ENCODE peak calls at places on chromosomes 3 and 15, in nine cellular contexts. Y is cardiac muscle cell, F is neural progenitor cell, E is gastrocnemius medialis, V is IMR-90, M is endothelial cell of umbilical vein, Q is dorsolateral prefrontal cortex, W is left ventricle myocardium inferior, R is MM.1S. X is an unnamed sample.

GRCh38 chr3:6806991-6807390 is 53.9 kb upstream of the GRM7 start:
- DNase-seq in R (no peak), Y (no peak), W (no peak), V (no peak), Q (no peak), E (no peak), F (no peak), M (no peak), X (no peak)

GRCh38 chr3:190326930-190327329 is 4.7 kb upstream of the CLDN1 start:
- DNase-seq in E (no peak), F (no peak), Y (no peak), M (no peak), R (no peak), W (no peak), Q (no peak), V (peak; percentile 60), X (no peak)

GRCh38 chr3:198032445-198032936 is 72.5 kb downstream of the LMLN start:
- DNase-seq in Q (no peak), M (peak; percentile 42), E (no peak), F (no peak), Y (peak; percentile 64), R (no peak), V (peak; percentile 4), W (peak; percentile 35), X (no peak)

GRCh38 chr3:71307884-71308697 is 275.4 kb downstream of the FOXP1 start:
- DNase-seq in F (no peak), W (no peak), V (peak; percentile 46), Y (no peak), Q (no peak), E (no peak), M (peak; percentile 40), R (no peak), X (no peak)

GRCh38 chr3:171380711-171381435 is 79.3 kb downstream of the TNIK start:
- DNase-seq in M (no peak), E (no peak), F (no peak), R (no peak), Y (no peak), V (no peak), Q (no peak), W (no peak), X (no peak)

GRCh38 chr15:60212536-60212935 is 185.2 kb downstream of the ANXA2 start:
- DNase-seq in R (peak; percentile 12), V (no peak), Y (no peak), Q (no peak), W (no peak), E (no peak), F (peak; percentile 27), M (no peak), X (no peak)

GRCh38 chr15:39587910-39588530 is 7.1 kb downstream of the THBS1 start:
- DNase-seq in F (no peak), W (no peak), Q (no peak), V (peak; percentile 47), E (no peak), R (no peak), M (peak; percentile 69), Y (no peak), X (no peak)

GRCh38 chr3:159185443-159186050 is 383.7 kb downstream of the MFSD1 start:
- DNase-seq in V (no peak), Q (no peak), F (no peak), M (no peak), Y (no peak), R (peak; percentile 43), W (no peak), E (no peak), X (no peak)

GRCh38 chr3:125051715-125052581 is 3.8 kb downstream of the HEG1 start:
- DNase-seq in Q (peak; percentile 14), E (peak; percentile 72), W (peak; percentile 70), F (peak; percentile 66), V (peak; percentile 91), Y (peak; percentile 67), M (peak; percentile 88), R (no peak), X (peak; percentile 96)

GRCh38 chr3:44326035-44326434 is 12.5 kb upstream of the TCAIM start:
- DNase-seq in M (peak; percentile 12), E (no peak), W (no peak), F (no peak), R (no peak), Q (no peak), V (peak; percentile 55), Y (no peak), X (no peak)

GRCh38 chr3:129954509-129954908 is 20.0 kb upstream of the TRH start:
- DNase-seq in R (no peak), Q (no peak), W (no peak), E (no peak), V (no peak), F (no peak), Y (no peak), M (no peak), X (no peak)

GRCh38 chr15:35740761-35741160 is 194.8 kb upstream of the DPH6 start:
- DNase-seq in W (no peak), V (peak; percentile 89), M (peak; percentile 36), R (no peak), Q (no peak), F (no peak), Y (no peak), E (no peak), X (no peak)

GRCh38 chr3:58151637-58152036 is 59.1 kb downstream of the DNASE1L3 start:
- DNase-seq in Q (peak; percentile 80), W (peak; percentile 80), E (no peak), R (no peak), F (no peak), M (no peak), V (no peak), Y (no peak), X (no peak)

GRCh38 chr3:113304856-113305540 is 93.6 kb downstream of the BOC start:
- DNase-seq in R (no peak), E (no peak), M (no peak), W (no peak), Q (no peak), Y (no peak), V (peak; percentile 5), F (peak; percentile 61), X (no peak)

GRCh38 chr15:75177360-75178071 is 24.2 kb upstream of the C15orf39 start:
- DNase-seq in W (no peak), V (no peak), R (peak; percentile 47), Q (no peak), Y (no peak), F (no peak), M (no peak), E (no peak), X (no peak)

GRCh38 chr3:177379045-177379444 is 181.8 kb upstream of the TBL1XR1 start:
- DNase-seq in W (no peak), R (peak; percentile 55), M (no peak), V (no peak), Q (no peak), E (peak; percentile 41), F (no peak), Y (no peak), X (no peak)
- TF ChIP-seq CTCF in W (peak; percentile 39), R (peak; percentile 48), M (no peak), V (no peak), Q (no peak), E (peak; percentile 29), F (no peak), Y (no peak), X (no peak)

GRCh38 chr3:14834807-14835466 is 16.2 kb downstream of the FGD5 start:
- DNase-seq in Q (no peak), V (no peak), E (no peak), M (no peak), Y (no peak), R (no peak), W (no peak), F (no peak), X (no peak)

GRCh38 chr3:14839236-14839635 is 20.5 kb downstream of the FGD5 start:
- DNase-seq in Q (no peak), M (no peak), Y (no peak), F (peak; percentile 89), V (no peak), E (no peak), R (no peak), W (no peak), X (no peak)

GRCh38 chr3:14837188-14837587 is 18.4 kb downstream of the FGD5 start:
- DNase-seq in M (no peak), E (no peak), R (no peak), V (no peak), W (no peak), F (peak; percentile 52), Q (no peak), Y (no peak), X (no peak)

GRCh38 chr3:14836049-14836468 is 17.3 kb downstream of the FGD5 start:
- DNase-seq in M (no peak), Y (no peak), Q (no peak), E (peak; percentile 73), R (no peak), V (no peak), F (no peak), W (peak; percentile 85), X (no peak)

DNA sequence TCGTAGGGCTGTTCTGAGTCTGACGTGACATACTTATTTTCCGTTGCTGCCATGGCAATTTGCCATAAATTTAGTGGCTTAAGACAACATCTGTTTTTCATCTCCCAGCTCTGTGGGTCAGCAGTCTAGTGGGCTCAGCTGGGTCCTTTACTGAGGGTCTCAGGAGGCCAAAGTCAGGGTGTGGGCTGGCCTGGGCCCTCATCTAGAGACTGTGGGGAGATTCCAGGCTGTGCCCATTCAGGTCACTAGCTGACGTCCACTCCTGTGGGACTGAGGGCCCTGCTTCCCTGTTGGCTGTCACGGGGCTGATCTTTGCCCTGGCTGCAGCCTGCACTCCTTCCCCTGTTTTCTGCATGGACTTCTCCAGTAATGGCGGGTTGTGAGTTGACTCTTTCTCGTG is 19.1 kb downstream of the FGD5 start:
- DNase-seq in E (no peak), R (no peak), M (peak; percentile 32), W (no peak), Q (no peak), Y (no peak), F (no peak), V (no peak), X (no peak)
- H3K27ac ChIP-seq in E (peak overlapping the region; percentile 24), R (no peak overlapping the region), M (no peak overlapping the region), W (peak overlapping the region; percentile 66), Q (no peak overlapping the region), Y (no peak overlapping the region), F (no peak overlapping the region), V (no peak overlapping the region), X (no peak overlapping the region)

GRCh38 chr3:148654433-148654832 is 43.3 kb upstream of the AGTR1 start:
- DNase-seq in M (no peak), Y (no peak), F (no peak), E (no peak), W (no peak), V (no peak), R (no peak), Q (no peak), X (no peak)
- H3K27me3 ChIP-seq in M (no peaks in the 10 kb centered on the region), Y (no peaks in the 10 kb centered on the region), F (no peaks in the 10 kb centered on the region), E (no peaks in the 10 kb centered on the region), W (no peaks in the 10 kb centered on the region), V (no peaks in the 10 kb centered on the region), R (no peaks in the 10 kb centered on the region), Q (no peaks in the 10 kb centered on the region), X (no peaks in the 10 kb centered on the region)

DNA sequence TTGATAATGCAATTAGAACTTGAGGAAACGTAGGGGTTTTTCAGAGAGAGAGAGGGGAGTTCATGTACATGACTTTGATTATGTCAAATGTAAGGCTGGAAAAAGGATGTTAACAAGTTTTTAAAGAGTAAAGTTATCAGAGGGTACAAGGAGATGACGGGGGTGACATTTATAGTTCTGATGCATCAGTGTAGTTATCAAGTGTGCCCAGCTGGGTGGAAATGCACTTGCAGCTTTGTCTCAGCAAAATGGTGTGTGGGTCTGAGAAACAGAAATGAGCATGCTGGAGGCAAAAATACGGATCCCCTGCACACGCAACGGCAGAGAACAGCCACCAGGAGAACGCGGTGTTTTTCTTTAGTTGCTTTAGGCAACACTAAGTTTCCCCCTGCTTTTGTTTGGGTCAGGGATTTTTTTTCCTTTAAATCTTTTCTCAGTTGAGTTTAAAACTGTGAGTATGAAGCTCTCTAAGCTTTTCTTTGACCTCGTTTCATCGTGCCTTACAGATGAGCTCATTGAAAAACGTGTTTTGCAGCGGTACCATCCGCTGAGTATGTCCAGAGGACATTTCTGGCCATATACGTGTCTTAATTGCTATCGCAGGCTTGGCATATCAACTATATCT is 205.4 kb downstream of the PDZRN3 start:
- DNase-seq in Y (no peak), F (peak; percentile 19), E (no peak), R (no peak), Q (no peak), V (peak; percentile 89), W (no peak), M (no peak), X (no peak)
- TF ChIP-seq CTCF in Y (peak; percentile 28), F (peak; percentile 41), E (no peak), R (no peak), Q (no peak), V (peak; percentile 44), W (peak; percentile 27), M (no peak), X (no peak)

X was measured in osteoblast.